ENCODE peak calls at places on chromosomes 13 and 19, in eight cellular contexts. F, N, G, B, E, A, S and U are unnamed samples.
A peak's percentile ranks its signal among the peaks of the same experiment; 100 is the strongest.

GRCh38 chr19:1157931-1158884 is 15.9 kb downstream of the SBNO2 start:
- DNase-seq in B (no peak), N (no peak), G (no peak), A (no peak), S (peak; percentile 54), F (no peak), E (no peak), U (no peak)

GRCh38 chr13:80010286-80010831 is 330.6 kb downstream of the SPRY2 start:
- DNase-seq in G (no peak), N (no peak), A (no peak), S (no peak), E (no peak), F (no peak), B (no peak), U (no peak)

GRCh38 chr19:49497047-49497789 is 984 bp downstream of the RPS11 start:
- DNase-seq in F (no peak), S (peak; percentile 72), A (peak; percentile 93), G (peak; percentile 63), B (peak; percentile 69), N (no peak), E (no peak), U (peak; percentile 75)

GRCh38 chr19:32652893-32653625 is 21.9 kb downstream of the ANKRD27 start:
- DNase-seq in F (no peak), B (no peak), A (no peak), E (peak; percentile 32), G (peak; percentile 83), N (peak; percentile 80), S (peak; percentile 72), U (peak; percentile 74)

GRCh38 chr19:10805758-10806247 is 30.2 kb downstream of the TMED1 start:
- DNase-seq in E (no peak), S (no peak), G (no peak), F (no peak), N (no peak), B (no peak), A (no peak), U (no peak)

GRCh38 chr13:96575423-96576320 is 418.6 kb downstream of the OXGR1 start:
- DNase-seq in B (no peak), S (no peak), F (no peak), E (no peak), N (no peak), A (no peak), G (peak; percentile 5), U (no peak)

GRCh38 chr19:2770055-2771013 is 12.7 kb downstream of the SGTA start:
- DNase-seq in N (no peak), S (peak; percentile 63), B (no peak), A (peak; percentile 63), F (no peak), E (no peak), G (peak; percentile 77), U (no peak)

GRCh38 chr13:55627221-55627620 is 1513.5 kb upstream of the PRR20A start:
- DNase-seq in F (no peak), N (no peak), S (no peak), B (no peak), E (no peak), G (no peak), A (no peak), U (no peak)

GRCh38 chr13:45850020-45850613 is 1.4 kb downstream of the SIAH3 start:
- DNase-seq in E (no peak), B (peak; percentile 45), N (no peak), F (no peak), S (no peak), A (no peak), G (no peak), U (no peak)

GRCh38 chr19:50753879-50754278 is 16.4 kb upstream of the GPR32 start:
- DNase-seq in N (no peak), A (no peak), F (no peak), E (no peak), S (no peak), B (no peak), G (no peak), U (no peak)

DNA sequence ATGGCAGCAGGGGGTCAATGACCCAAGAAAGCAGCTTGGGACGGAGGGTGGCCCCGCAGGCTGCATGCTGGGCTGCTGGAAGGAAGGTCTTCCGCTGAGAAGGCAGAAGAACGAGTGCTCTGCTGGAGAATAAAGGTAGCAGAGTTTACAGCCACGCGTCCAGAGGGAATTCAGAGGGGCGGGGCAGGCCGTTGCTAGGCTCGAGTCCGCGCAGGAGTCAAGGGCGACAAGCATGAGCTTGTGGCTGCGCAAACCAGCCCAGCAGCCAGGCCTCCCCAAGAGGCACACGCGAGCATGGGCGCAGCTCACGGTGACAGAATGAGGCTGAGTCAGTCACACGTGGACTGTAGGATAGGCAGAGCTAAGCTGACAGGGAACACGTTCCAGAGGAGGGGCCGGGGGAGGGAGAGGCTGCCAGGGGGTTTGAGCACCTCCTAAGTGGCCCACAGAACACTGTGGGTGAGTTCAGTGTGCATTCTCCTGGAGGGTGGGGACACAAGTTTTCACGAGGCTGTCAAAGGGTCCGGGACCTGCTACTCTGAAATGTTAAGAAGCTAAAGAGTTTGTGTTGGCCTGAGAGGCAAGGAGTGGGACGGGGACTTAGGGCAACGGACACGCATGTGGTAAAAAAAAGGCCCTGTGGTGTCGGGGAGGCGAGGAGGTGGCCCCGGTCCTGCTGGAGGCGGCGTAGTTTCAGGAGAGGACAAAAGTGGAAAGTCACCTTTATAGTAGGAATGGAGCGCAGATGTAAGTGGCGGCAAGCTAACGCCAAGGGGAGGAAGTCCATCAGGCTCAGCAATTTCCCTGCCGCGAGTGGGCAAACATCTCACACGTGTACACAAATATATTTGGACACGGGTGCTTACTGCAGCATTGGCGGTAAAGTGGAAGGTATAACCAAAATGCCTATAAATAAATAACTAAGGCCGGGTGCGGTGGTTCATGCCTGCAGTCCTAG is 17.7 kb downstream of the RFX2 start:
- DNase-seq in G (peak; percentile 77), S (peak; percentile 87), A (no peak), F (peak; percentile 48), N (peak; percentile 68), E (peak; percentile 74), B (peak; percentile 58), U (peak; percentile 87)
- H3K27ac ChIP-seq in G (no peak overlapping the region), S (peak overlapping the region; percentile 60), A (no peak overlapping the region), F (peak overlapping the region; percentile 33), N (peak overlapping the region; percentile 76), E (peak overlapping the region; percentile 93), B (no peak overlapping the region), U (peak overlapping the region; percentile 88)

GRCh38 chr13:66397133-66397532 is 833.0 kb downstream of the PCDH9 start:
- DNase-seq in A (no peak), B (no peak), S (no peak), E (no peak), F (no peak), G (no peak), N (no peak), U (no peak)
- TF ChIP-seq CTCF in A (no peak), B (no peak), S (no peak), E (no peak), F (no peak), G (no peak), N (no peak), U (no peak)

GRCh38 chr19:14497347-14497921 is 1.5 kb upstream of the GIPC1 start:
- DNase-seq in F (no peak), S (no peak), B (no peak), A (no peak), G (peak; percentile 33), E (no peak), N (no peak), U (no peak)

GRCh38 chr19:14495678-14496028 is 274 bp downstream of the GIPC1 start:
- DNase-seq in G (no peak), E (no peak), B (no peak), S (no peak), N (no peak), A (no peak), F (no peak), U (no peak)

GRCh38 chr19:14496029-14496848 is at the start of gene GIPC1:
- DNase-seq in N (peak; percentile 97), F (peak; percentile 97), S (peak; percentile 98), B (peak; percentile 99), A (peak; percentile 77), E (peak; percentile 96), G (peak; percentile 100), U (peak; percentile 98)

GRCh38 chr19:14494910-14495677 is 833 bp downstream of the GIPC1 start:
- DNase-seq in E (no peak), A (no peak), G (no peak), F (no peak), B (no peak), N (no peak), S (no peak), U (no peak)

GRCh38 chr19:14496849-14497346 is 971 bp upstream of the GIPC1 start:
- DNase-seq in E (no peak), S (no peak), G (no peak), N (no peak), A (no peak), B (no peak), F (no peak), U (no peak)
- H3K4me3 ChIP-seq in E (peak overlapping the region; percentile 99), S (peak overlapping the region; percentile 84), G (no peak overlapping the region), N (no peak overlapping the region), A (no peak overlapping the region), B (peak overlapping the region; percentile 28), F (no peak overlapping the region), U (no peak overlapping the region)

GRCh38 chr13:33176526-33176925 is 109.0 kb downstream of the STARD13 start:
- DNase-seq in S (no peak), N (no peak), A (no peak), G (no peak), F (no peak), E (no peak), B (no peak), U (no peak)
- H3K27ac ChIP-seq in S (no peak overlapping the region), N (no peak overlapping the region), A (no peak overlapping the region), G (no peak overlapping the region), F (no peak overlapping the region), E (no peak overlapping the region), B (no peak overlapping the region), U (no peak overlapping the region)

DNA sequence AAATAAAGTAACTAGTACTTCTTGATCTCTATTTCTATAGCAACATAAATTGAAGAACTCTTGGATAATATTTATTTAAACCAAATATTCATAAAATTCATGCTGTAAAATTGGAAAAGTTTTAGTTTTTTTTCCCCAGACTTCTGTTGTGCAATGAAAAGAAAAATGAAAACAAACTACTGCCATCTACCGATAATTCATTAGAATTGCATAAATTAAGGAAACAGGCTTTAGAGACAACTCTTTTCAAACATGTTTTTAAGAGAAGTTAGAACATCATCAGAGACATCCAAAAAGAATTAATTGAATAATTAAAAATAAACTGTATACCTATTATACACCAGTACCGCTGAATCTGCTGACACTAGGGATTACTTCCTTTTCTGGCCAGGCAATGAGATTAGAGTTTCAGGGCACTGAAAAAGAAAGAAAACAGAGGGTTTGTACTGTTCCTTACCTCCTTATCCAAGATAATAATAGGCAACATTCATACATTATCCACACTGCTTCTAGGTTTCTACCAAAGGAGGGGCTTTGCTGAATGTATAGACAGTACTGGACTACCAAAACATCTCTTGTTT is 4.9 kb downstream of the CCDC122 start:
- DNase-seq in N (no peak), E (no peak), B (no peak), G (peak; percentile 58), A (no peak), S (no peak), F (no peak), U (no peak)
- TF ChIP-seq CTCF in N (peak; percentile 64), E (peak; percentile 40), B (peak; percentile 68), G (peak; percentile 44), A (no peak), S (peak; percentile 75), F (peak; percentile 33), U (peak; percentile 25)